ENCODE peak calls at places on chromosomes 3 and 15, in six cellular contexts. I is retinal pigment epithelial cell; L is fibroblast of the conjunctiva; M is CD8-positive, alpha-beta memory T cell; W is Panc1; G is LHCN-M2. Q is an unnamed sample.

GRCh38 chr3:89946863-89947262 is 839.4 kb downstream of the EPHA3 start:
- DNase-seq in I (no peak), L (no peak), M (no peak), W (no peak), G (no peak), Q (no peak)

GRCh38 chr3:42666022-42666421 is 12.5 kb downstream of the ZBTB47 start:
- DNase-seq in I (no peak), L (no peak), M (no peak), W (no peak), G (no peak), Q (no peak)

GRCh38 chr3:194300392-194300758 is 50.8 kb downstream of the CPN2 start:
- DNase-seq in I (no peak), L (no peak), M (no peak), W (no peak), G (no peak), Q (peak)

GRCh38 chr3:10985181-10985580 is 7.4 kb upstream of the SLC6A1 start:
- DNase-seq in I (no peak), L (no peak), M (no peak), W (no peak), G (no peak), Q (no peak)

GRCh38 chr3:55524565-55525244 is 37.6 kb upstream of the WNT5A start:
- DNase-seq in I (peak), L (peak), M (no peak), W (no peak), G (peak), Q (no peak)

GRCh38 chr3:178297732-178298131 is 238.5 kb upstream of the KCNMB2 start:
- DNase-seq in I (no peak), L (no peak), M (no peak), W (no peak), G (no peak), Q (no peak)

GRCh38 chr3:125381314-125381713 is 6.2 kb upstream of the ZNF148 start:
- DNase-seq in I (no peak), L (no peak), M (no peak), W (no peak), G (peak), Q (no peak)

GRCh38 chr3:112086018-112086854 is at the start of gene C3orf52:
- DNase-seq in I (peak), L (no peak), M (peak), W (peak), G (peak), Q (peak)

GRCh38 chr3:12878026-12878636 is 36.8 kb upstream of the RPL32 start:
- DNase-seq in I (no peak), L (no peak), M (no peak), W (no peak), G (no peak), Q (no peak)

GRCh38 chr15:28086175-28086703 is 12.9 kb downstream of the OCA2 start:
- DNase-seq in I (no peak), L (peak), M (peak), W (peak), G (peak), Q (no peak)

GRCh38 chr3:49238274-49239127 is 38.5 kb downstream of the C3orf62 start:
- DNase-seq in I (peak), L (peak), M (no peak), W (no peak), G (peak), Q (peak)

GRCh38 chr3:4722103-4722502 is 229.0 kb downstream of the ITPR1 start:
- DNase-seq in I (no peak), L (no peak), M (no peak), W (no peak), G (peak), Q (no peak)

GRCh38 chr15:68382286-68383007 is 49.5 kb downstream of the ITGA11 start:
- DNase-seq in I (no peak), L (no peak), M (no peak), W (no peak), G (no peak), Q (peak)

GRCh38 chr3:127217594-127218456 is 24.9 kb downstream of the PRR23E start:
- DNase-seq in I (no peak), L (no peak), M (no peak), W (no peak), G (peak), Q (no peak)

GRCh38 chr15:80660114-80660513 is 35.0 kb upstream of the ABHD17C start:
- DNase-seq in I (peak), L (no peak), M (no peak), W (no peak), G (peak), Q (no peak)

GRCh38 chr3:143951351-143951971 is 20.2 kb upstream of the DIPK2A start:
- DNase-seq in I (no peak), L (peak), M (peak), W (no peak), G (peak), Q (no peak)

GRCh38 chr3:42036483-42036823 is 54.7 kb upstream of the TRAK1 start:
- DNase-seq in I (peak), L (peak), M (no peak), W (peak), G (peak), Q (no peak)

GRCh38 chr15:68538291-68538690 is 40.5 kb upstream of the CORO2B start:
- DNase-seq in I (no peak), L (no peak), M (no peak), W (no peak), G (no peak), Q (no peak)

GRCh38 chr15:84886984-84887299 is 2.5 kb downstream of the SLC28A1 start:
- DNase-seq in I (no peak), L (no peak), M (no peak), W (no peak), G (no peak), Q (no peak)

GRCh38 chr15:68982002-68982401 is 32.5 kb upstream of the NOX5 start:
- DNase-seq in I (no peak), L (no peak), M (no peak), W (no peak), G (no peak), Q (no peak)

GRCh38 chr3:169668081-169668956 is 4.8 kb upstream of the MECOM start:
- DNase-seq in I (no peak), L (no peak), M (no peak), W (no peak), G (peak), Q (no peak)

GRCh38 chr3:39144748-39145380 is 8.5 kb downstream of the CSRNP1 start:
- DNase-seq in I (no peak), L (no peak), M (no peak), W (no peak), G (no peak), Q (no peak)

GRCh38 chr3:104291437-104291851 is 1075.3 kb upstream of the ALCAM start:
- DNase-seq in I (no peak), L (no peak), M (no peak), W (no peak), G (no peak), Q (no peak)

GRCh38 chr3:12180218-12180617 is 21.5 kb upstream of the TIMP4 start:
- DNase-seq in I (peak), L (no peak), M (no peak), W (no peak), G (peak), Q (no peak)

GRCh38 chr3:101588626-101589025 is 14.6 kb downstream of the PCNP start:
- DNase-seq in I (no peak), L (no peak), M (no peak), W (no peak), G (no peak), Q (no peak)

GRCh38 chr15:61750271-61751084 is 309.8 kb downstream of the VPS13C start:
- DNase-seq in I (no peak), L (no peak), M (no peak), W (no peak), G (no peak), Q (no peak)

GRCh38 chr3:4394048-4394447 is 73.0 kb downstream of the SUMF1 start:
- DNase-seq in I (peak), L (no peak), M (no peak), W (no peak), G (no peak), Q (no peak)

GRCh38 chr3:133937061-133937686 is 41.5 kb upstream of the RAB6B start:
- DNase-seq in I (no peak), L (no peak), M (no peak), W (no peak), G (no peak), Q (no peak)

GRCh38 chr15:70614221-70614620 is 149.1 kb downstream of the UACA start:
- DNase-seq in I (no peak), L (no peak), M (no peak), W (no peak), G (no peak), Q (no peak)

GRCh38 chr3:126525853-126526667 is 2.1 kb downstream of the CHST13 start:
- DNase-seq in I (no peak), L (no peak), M (no peak), W (no peak), G (no peak), Q (no peak)

GRCh38 chr3:127777861-127778711 is 44.2 kb downstream of the MGLL start:
- DNase-seq in I (no peak), L (no peak), M (no peak), W (no peak), G (no peak), Q (no peak)

GRCh38 chr3:141471160-141471559 is 15.7 kb upstream of the RASA2 start:
- DNase-seq in I (no peak), L (no peak), M (no peak), W (no peak), G (peak), Q (no peak)

GRCh38 chr3:77179762-77180161 is 139.9 kb downstream of the ROBO2 start:
- DNase-seq in I (no peak), L (no peak), M (no peak), W (no peak), G (no peak), Q (no peak)

GRCh38 chr3:128554465-128555097 is 61.6 kb upstream of the GATA2 start:
- DNase-seq in I (no peak), L (no peak), M (no peak), W (no peak), G (no peak), Q (no peak)

GRCh38 chr3:141127344-141128125 is 76.4 kb downstream of the SPSB4 start:
- DNase-seq in I (no peak), L (no peak), M (no peak), W (no peak), G (no peak), Q (no peak)

GRCh38 chr3:196804775-196805174 is 62.9 kb upstream of the SENP5 start:
- DNase-seq in I (no peak), L (no peak), M (no peak), W (no peak), G (no peak), Q (no peak)

GRCh38 chr3:48119495-48120193 is 68.6 kb downstream of the CDC25A start:
- DNase-seq in I (no peak), L (no peak), M (no peak), W (no peak), G (peak), Q (peak)

Q was measured in uterus.